ENCODE peak calls at places on chromosomes 6 and 20, in seven cellular contexts. S, A, O, G, E, F and C are unnamed samples.

GRCh38 chr6:157527471-157527907 is 146.5 kb downstream of the ZDHHC14 start:
- DNase-seq in S (no peak), A (no peak), O (peak; percentile 23), G (no peak), E (no peak), F (no peak), C (peak; percentile 54)

GRCh38 chr6:45254242-45254641 is 73.9 kb upstream of the RUNX2 start:
- DNase-seq in S (no peak), A (no peak), O (no peak), G (no peak), E (no peak), F (no peak), C (no peak)

GRCh38 chr20:32636278-32636677 is 37.5 kb downstream of the C20orf203 start:
- DNase-seq in S (no peak), A (no peak), O (peak; percentile 44), G (no peak), E (no peak), F (no peak), C (no peak)

GRCh38 chr6:113082691-113083090 is 735.6 kb downstream of the RFPL4B start:
- DNase-seq in S (no peak), A (no peak), O (peak; percentile 69), G (no peak), E (peak; percentile 4), F (no peak), C (no peak)

GRCh38 chr20:53331151-53331973 is 262.3 kb downstream of the ZNF217 start:
- DNase-seq in S (no peak), A (peak; percentile 47), O (no peak), G (no peak), E (peak; percentile 95), F (peak; percentile 87), C (peak; percentile 76)

GRCh38 chr6:43150051-43150751 is 20.9 kb upstream of the SRF start:
- DNase-seq in S (no peak), A (no peak), O (peak; percentile 16), G (no peak), E (no peak), F (no peak), C (no peak)

GRCh38 chr6:129895692-129896091 is 34.6 kb upstream of the TMEM244 start:
- DNase-seq in S (no peak), A (no peak), O (peak; percentile 60), G (no peak), E (no peak), F (no peak), C (no peak)

GRCh38 chr20:10314198-10314597 is 95.6 kb downstream of the SNAP25 start:
- DNase-seq in S (no peak), A (no peak), O (peak; percentile 79), G (no peak), E (peak; percentile 21), F (no peak), C (peak; percentile 59)

GRCh38 chr6:27829453-27830211 is 82.6 kb downstream of the OR2B2 start:
- DNase-seq in S (no peak), A (no peak), O (peak; percentile 45), G (no peak), E (peak; percentile 46), F (no peak), C (peak; percentile 33)

GRCh38 chr20:45725134-45725533 is 3.0 kb downstream of the SPINT4 start:
- DNase-seq in S (no peak), A (no peak), O (no peak), G (no peak), E (no peak), F (no peak), C (peak; percentile 38)

GRCh38 chr20:584375-585301 is 25.5 kb downstream of the TCF15 start:
- DNase-seq in S (no peak), A (no peak), O (no peak), G (no peak), E (peak; percentile 82), F (no peak), C (no peak)

GRCh38 chr6:111973897-111974639 is 79.8 kb upstream of the CCN6 start:
- DNase-seq in S (no peak), A (no peak), O (peak; percentile 79), G (no peak), E (no peak), F (no peak), C (peak; percentile 83)

GRCh38 chr6:154164397-154164796 is 125.4 kb downstream of the OPRM1 start:
- DNase-seq in S (no peak), A (no peak), O (peak; percentile 78), G (no peak), E (no peak), F (peak; percentile 59), C (peak; percentile 46)

GRCh38 chr20:2246081-2246491 is 49.7 kb upstream of the TGM3 start:
- DNase-seq in S (peak; percentile 61), A (peak; percentile 38), O (no peak), G (no peak), E (peak; percentile 18), F (no peak), C (no peak)

GRCh38 chr6:14060971-14061370 is 56.6 kb upstream of the CD83 start:
- DNase-seq in S (no peak), A (no peak), O (no peak), G (no peak), E (no peak), F (no peak), C (no peak)

GRCh38 chr6:72950114-72950860 is 275.0 kb downstream of the KHDC1L start:
- DNase-seq in S (no peak), A (no peak), O (peak; percentile 89), G (no peak), E (peak; percentile 69), F (peak; percentile 35), C (peak; percentile 95)

GRCh38 chr6:36735110-36735971 is 37.7 kb downstream of the RAB44 start:
- DNase-seq in S (no peak), A (no peak), O (peak; percentile 76), G (no peak), E (peak; percentile 31), F (no peak), C (peak; percentile 40)

GRCh38 chr20:23544133-23544532 is 24.2 kb downstream of the CST9L start:
- DNase-seq in S (no peak), A (no peak), O (no peak), G (no peak), E (no peak), F (no peak), C (no peak)

GRCh38 chr6:112225691-112226090 is 28.7 kb downstream of the LAMA4 start:
- DNase-seq in S (no peak), A (no peak), O (peak; percentile 35), G (no peak), E (no peak), F (no peak), C (no peak)

GRCh38 chr6:161000632-161001031 is 9.1 kb downstream of the MAP3K4 start:
- DNase-seq in S (no peak), A (no peak), O (no peak), G (no peak), E (no peak), F (no peak), C (no peak)

GRCh38 chr20:25470045-25470444 is 62.6 kb downstream of the GINS1 start:
- DNase-seq in S (peak; percentile 23), A (peak; percentile 76), O (peak; percentile 25), G (peak; percentile 56), E (peak; percentile 75), F (no peak), C (peak; percentile 9)

GRCh38 chr20:25466846-25467245 is 59.4 kb downstream of the GINS1 start:
- DNase-seq in S (no peak), A (no peak), O (no peak), G (no peak), E (no peak), F (no peak), C (no peak)

GRCh38 chr20:25469558-25469957 is 62.1 kb downstream of the GINS1 start:
- DNase-seq in S (no peak), A (no peak), O (no peak), G (no peak), E (no peak), F (no peak), C (no peak)

GRCh38 chr20:25467441-25467840 is 60.0 kb downstream of the GINS1 start:
- DNase-seq in S (no peak), A (no peak), O (no peak), G (no peak), E (no peak), F (no peak), C (no peak)

DNA sequence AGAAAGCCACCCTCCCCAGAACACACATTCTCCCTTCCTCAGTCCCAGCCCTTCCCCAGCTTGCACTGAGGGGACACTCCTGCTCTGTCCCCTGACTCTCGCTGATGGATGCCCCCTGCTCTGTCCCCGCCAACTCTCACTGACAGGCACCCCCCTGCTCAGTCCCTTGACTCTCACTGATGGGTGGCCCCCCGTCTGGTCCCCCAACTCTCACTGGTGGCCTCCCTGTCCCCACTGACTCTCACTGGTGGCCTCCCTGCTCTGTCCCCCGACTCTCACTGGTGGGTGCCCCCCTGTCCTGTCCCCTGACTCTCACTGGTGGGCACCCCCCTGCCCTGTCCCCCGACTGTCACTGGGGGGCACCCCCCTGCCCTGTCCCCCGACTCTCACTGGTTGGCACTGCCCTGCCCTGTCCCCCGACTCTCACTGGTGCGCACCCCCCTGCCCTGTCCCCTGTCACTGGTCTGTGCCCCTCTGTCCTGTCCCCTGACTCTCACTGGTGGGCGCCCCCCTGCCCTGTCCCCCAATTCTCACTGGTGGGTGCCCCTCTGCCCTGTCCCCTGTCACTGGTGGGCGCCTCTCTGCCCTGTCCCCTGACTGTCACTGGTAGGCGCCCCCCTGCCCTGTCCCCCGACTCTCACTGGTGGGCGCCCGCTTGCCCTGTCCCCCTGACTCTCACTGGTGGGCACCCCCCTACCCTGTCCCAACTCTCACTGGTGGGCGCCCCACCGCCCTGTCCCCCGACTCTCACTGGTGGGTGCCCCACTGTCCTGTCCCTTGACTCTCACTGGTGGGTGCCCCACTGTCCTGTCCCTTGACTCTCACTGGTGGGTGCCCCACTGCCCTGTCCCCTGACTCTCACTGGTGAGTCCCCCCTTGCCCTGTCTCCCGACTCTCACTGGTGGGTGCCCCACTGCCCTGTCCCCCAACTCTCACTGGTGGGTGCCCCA is 60.9 kb downstream of the GINS1 start:
- DNase-seq in S (no peak), A (no peak), O (no peak), G (no peak), E (no peak), F (no peak), C (no peak)
- H3K4me1 ChIP-seq in S (no peaks in the 10 kb centered on the region), A (no peaks in the 10 kb centered on the region), O (no peaks in the 10 kb centered on the region), G (no peaks in the 10 kb centered on the region), E (no peaks in the 10 kb centered on the region), F (no peaks in the 10 kb centered on the region), C (peaks cover 3% of the 10 kb centered on the region)

DNA sequence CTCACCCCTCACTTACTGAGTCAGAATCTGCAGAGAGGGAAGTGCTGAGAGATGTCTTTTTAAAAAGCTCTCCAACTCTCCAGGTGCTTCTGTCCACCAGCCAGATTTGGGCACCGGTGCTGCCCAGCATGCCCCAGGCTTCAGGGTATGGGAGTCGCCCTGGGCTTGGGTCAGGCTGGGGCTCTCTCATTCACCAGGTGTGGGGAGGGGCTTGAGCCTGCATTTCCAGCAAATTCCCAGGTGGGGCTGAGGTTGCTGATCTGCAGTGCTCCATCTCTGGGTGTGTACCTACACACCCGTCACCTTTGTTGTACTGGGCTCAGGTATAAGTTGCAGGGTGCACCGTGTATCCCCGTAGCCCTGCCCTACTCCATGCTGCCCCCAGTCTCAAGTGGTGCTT is 23.4 kb downstream of the PPP1R3G start:
- DNase-seq in S (no peak), A (no peak), O (no peak), G (no peak), E (no peak), F (no peak), C (no peak)
- H2BK120ac ChIP-seq in S (no peak overlapping the region), A (no peak overlapping the region), O (no peak overlapping the region), G (no peak overlapping the region), E (no peak overlapping the region), F (no peak overlapping the region), C (no peak overlapping the region)

GRCh38 chr6:131655951-131656350 is 18.8 kb downstream of the ENPP3 start:
- DNase-seq in S (no peak), A (no peak), O (no peak), G (no peak), E (no peak), F (no peak), C (no peak)
- H4K8ac ChIP-seq in S (no peak overlapping the region), A (no peak overlapping the region), O (no peak overlapping the region), G (no peak overlapping the region), E (no peak overlapping the region), F (no peak overlapping the region), C (no peak overlapping the region)

GRCh38 chr6:38148606-38149005 is 329.1 kb downstream of the ZFAND3 start:
- DNase-seq in S (no peak), A (no peak), O (no peak), G (no peak), E (no peak), F (no peak), C (no peak)
- H3K4me1 ChIP-seq in S (peaks cover 2% of the 10 kb centered on the region), A (no peaks in the 10 kb centered on the region), O (peaks cover 17% of the 10 kb centered on the region), G (peaks cover 19% of the 10 kb centered on the region), E (peaks cover 20% of the 10 kb centered on the region), F (peaks cover 7% of the 10 kb centered on the region), C (peaks cover 21% of the 10 kb centered on the region)